ENCODE peak calls at places on chromosome 14, in five cellular contexts. One of them, this sample, is unnamed. For H3K27me3, the result is how much of the 10 kb centered on the place peaks cover.

GRCh38 chr14:33568935-33569579 is 381.8 kb downstream of the EGLN3 start:
- DNase-seq in heart left ventricle: no peak
- DNase-seq in colonic mucosa: no peak
- DNase-seq in dorsolateral prefrontal cortex: no peak
- DNase-seq in gastrocnemius medialis: no peak
- DNase-seq in this sample: no peak

GRCh38 chr14:34580381-34580780 is 40.9 kb upstream of the EAPP start:
- DNase-seq in heart left ventricle: no peak
- DNase-seq in colonic mucosa: no peak
- DNase-seq in dorsolateral prefrontal cortex: no peak
- DNase-seq in gastrocnemius medialis: no peak
- DNase-seq in this sample: no peak

GRCh38 chr14:68670344-68670725 is 122.5 kb downstream of the ZFP36L1 start:
- DNase-seq in heart left ventricle: no peak
- DNase-seq in colonic mucosa: no peak
- DNase-seq in dorsolateral prefrontal cortex: no peak
- DNase-seq in gastrocnemius medialis: no peak
- DNase-seq in this sample: no peak

GRCh38 chr14:102056694-102057442 is 30.0 kb downstream of the HSP90AA1 start:
- DNase-seq in heart left ventricle: no peak
- DNase-seq in colonic mucosa: no peak
- DNase-seq in dorsolateral prefrontal cortex: no peak
- DNase-seq in gastrocnemius medialis: no peak
- DNase-seq in this sample: no peak

GRCh38 chr14:28651148-28651547 is 115.4 kb upstream of the FOXG1 start:
- DNase-seq in heart left ventricle: no peak
- DNase-seq in colonic mucosa: no peak
- DNase-seq in dorsolateral prefrontal cortex: no peak
- DNase-seq in gastrocnemius medialis: no peak
- DNase-seq in this sample: no peak

GRCh38 chr14:49303952-49304516 is 282.1 kb downstream of the RPS29 start:
- DNase-seq in heart left ventricle: no peak
- DNase-seq in colonic mucosa: peak
- DNase-seq in dorsolateral prefrontal cortex: peak
- DNase-seq in gastrocnemius medialis: no peak
- DNase-seq in this sample: no peak

GRCh38 chr14:92449404-92449975 is 64.1 kb upstream of the RIN3 start:
- DNase-seq in heart left ventricle: no peak
- DNase-seq in colonic mucosa: no peak
- DNase-seq in dorsolateral prefrontal cortex: no peak
- DNase-seq in gastrocnemius medialis: no peak
- DNase-seq in this sample: no peak

GRCh38 chr14:86462193-86462592 is 932.2 kb downstream of the FLRT2 start:
- DNase-seq in heart left ventricle: no peak
- DNase-seq in colonic mucosa: peak
- DNase-seq in dorsolateral prefrontal cortex: no peak
- DNase-seq in gastrocnemius medialis: no peak
- DNase-seq in this sample: no peak

GRCh38 chr14:91947196-91948184 is at the start of gene FBLN5:
- DNase-seq in heart left ventricle: peak
- DNase-seq in colonic mucosa: peak
- DNase-seq in dorsolateral prefrontal cortex: no peak
- DNase-seq in gastrocnemius medialis: peak
- DNase-seq in this sample: no peak

GRCh38 chr14:51716610-51717009 is 64.9 kb downstream of the FRMD6 start:
- DNase-seq in heart left ventricle: no peak
- DNase-seq in colonic mucosa: no peak
- DNase-seq in dorsolateral prefrontal cortex: no peak
- DNase-seq in gastrocnemius medialis: no peak
- DNase-seq in this sample: no peak

GRCh38 chr14:59347915-59348314 is 117.3 kb downstream of the GPR135 start:
- DNase-seq in heart left ventricle: no peak
- DNase-seq in colonic mucosa: no peak
- DNase-seq in dorsolateral prefrontal cortex: no peak
- DNase-seq in gastrocnemius medialis: no peak
- DNase-seq in this sample: no peak
- H3K27ac ChIP-seq in heart left ventricle: peak
- H3K27ac ChIP-seq in colonic mucosa: peak
- H3K27ac ChIP-seq in dorsolateral prefrontal cortex: no peak
- H3K27ac ChIP-seq in gastrocnemius medialis: no peak
- H3K27ac ChIP-seq in this sample: no peak

GRCh38 chr14:76719664-76720063 is 41.6 kb upstream of the VASH1 start:
- DNase-seq in heart left ventricle: peak
- DNase-seq in colonic mucosa: no peak
- DNase-seq in dorsolateral prefrontal cortex: no peak
- DNase-seq in gastrocnemius medialis: peak
- DNase-seq in this sample: no peak

GRCh38 chr14:76716285-76716684 is 45.0 kb upstream of the VASH1 start:
- DNase-seq in heart left ventricle: no peak
- DNase-seq in colonic mucosa: no peak
- DNase-seq in dorsolateral prefrontal cortex: no peak
- DNase-seq in gastrocnemius medialis: no peak
- DNase-seq in this sample: no peak

GRCh38 chr14:76720382-76720813 is 40.9 kb upstream of the VASH1 start:
- DNase-seq in heart left ventricle: peak
- DNase-seq in colonic mucosa: peak
- DNase-seq in dorsolateral prefrontal cortex: peak
- DNase-seq in gastrocnemius medialis: peak
- DNase-seq in this sample: no peak

GRCh38 chr14:76717508-76717907 is 43.8 kb upstream of the VASH1 start:
- DNase-seq in heart left ventricle: no peak
- DNase-seq in colonic mucosa: peak
- DNase-seq in dorsolateral prefrontal cortex: no peak
- DNase-seq in gastrocnemius medialis: no peak
- DNase-seq in this sample: no peak

DNA sequence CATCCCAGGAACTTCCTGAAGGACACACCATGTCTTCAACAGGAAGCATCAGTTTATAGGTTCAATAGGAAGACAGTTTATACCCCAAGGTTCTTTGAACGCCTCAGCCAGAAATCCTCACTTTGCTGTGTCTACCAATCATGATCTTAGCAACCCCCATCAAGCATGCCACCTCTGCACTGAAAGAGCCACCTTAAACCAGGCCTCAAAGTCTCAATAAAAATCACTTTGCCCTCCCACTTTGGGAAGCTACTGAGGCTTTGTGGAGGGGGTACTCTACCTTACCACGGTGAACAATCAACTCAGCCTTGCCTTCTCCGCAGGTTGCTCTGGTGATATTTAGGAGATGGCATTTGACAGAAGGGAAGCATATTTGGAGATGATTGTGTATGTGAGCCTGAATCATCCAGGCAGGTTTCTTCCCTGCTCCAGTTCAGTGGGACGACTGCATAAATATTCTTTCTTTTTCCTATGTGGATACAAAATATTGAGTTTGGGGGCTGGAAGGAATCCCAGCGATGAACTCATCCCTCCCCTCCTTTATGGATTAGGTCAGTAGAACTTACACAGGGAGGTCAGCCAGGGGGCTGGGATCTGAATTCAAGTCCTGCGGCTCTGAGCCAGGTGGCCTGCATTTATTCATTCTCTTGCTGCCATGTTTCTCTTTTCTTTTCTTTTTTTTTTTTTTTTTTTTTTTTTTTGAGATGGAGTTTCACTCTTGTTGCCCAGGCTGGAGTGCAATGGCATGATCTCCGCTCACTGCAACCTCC is 42.8 kb upstream of the VASH1 start:
- DNase-seq in heart left ventricle: peak
- DNase-seq in colonic mucosa: no peak
- DNase-seq in dorsolateral prefrontal cortex: no peak
- DNase-seq in gastrocnemius medialis: no peak
- DNase-seq in this sample: no peak
- H3K27me3 ChIP-seq in heart left ventricle: under half
- H3K27me3 ChIP-seq in colonic mucosa: under half
- H3K27me3 ChIP-seq in dorsolateral prefrontal cortex: under half
- H3K27me3 ChIP-seq in gastrocnemius medialis: under half
- H3K27me3 ChIP-seq in this sample: under half

DNA sequence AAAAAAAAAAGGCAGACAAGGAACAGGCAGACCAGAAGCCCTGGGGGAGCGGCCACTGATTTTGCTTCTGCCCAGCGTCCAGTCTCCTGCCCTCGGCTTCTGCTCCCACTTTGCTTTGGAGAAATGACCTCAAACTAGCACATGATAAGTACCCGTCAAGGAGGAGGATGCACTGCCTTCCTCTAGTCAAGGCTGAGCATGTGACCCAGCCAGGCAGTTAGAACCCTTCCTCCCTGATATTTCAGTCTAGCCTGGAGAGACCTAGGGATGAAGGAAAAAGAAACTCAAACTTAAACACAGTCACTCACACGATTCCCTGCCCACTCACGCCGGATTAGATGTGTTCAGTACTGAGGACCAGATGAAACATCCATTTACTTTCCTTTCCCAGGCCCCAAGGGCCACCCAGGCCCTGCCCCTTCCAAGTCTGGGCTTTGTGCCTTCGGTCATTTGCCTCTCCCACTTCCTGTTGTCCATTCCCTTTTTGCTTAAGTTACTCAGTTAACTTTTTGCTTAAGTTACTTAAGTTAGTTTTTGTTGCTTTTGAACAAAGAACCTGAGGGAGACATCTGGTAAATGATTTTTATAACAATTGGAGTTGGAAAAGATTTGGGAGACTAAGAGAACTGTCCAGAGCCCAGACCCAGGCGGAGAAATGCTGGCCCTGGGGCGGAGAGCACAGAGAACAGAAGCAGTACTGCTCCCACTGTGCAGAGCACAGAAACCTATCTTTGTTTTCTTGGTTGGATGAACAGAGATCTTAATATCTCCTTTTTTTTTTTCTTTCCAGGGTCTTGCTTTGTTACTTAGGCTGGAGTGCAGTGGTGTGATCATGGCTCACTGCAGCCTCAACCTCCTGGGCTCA is 23.0 kb upstream of the TTC7B start:
- DNase-seq in heart left ventricle: peak
- DNase-seq in colonic mucosa: no peak
- DNase-seq in dorsolateral prefrontal cortex: no peak
- DNase-seq in gastrocnemius medialis: peak
- DNase-seq in this sample: no peak
- H3K27ac ChIP-seq in heart left ventricle: peak
- H3K27ac ChIP-seq in colonic mucosa: no peak
- H3K27ac ChIP-seq in dorsolateral prefrontal cortex: peak
- H3K27ac ChIP-seq in gastrocnemius medialis: peak
- H3K27ac ChIP-seq in this sample: no peak

DNA sequence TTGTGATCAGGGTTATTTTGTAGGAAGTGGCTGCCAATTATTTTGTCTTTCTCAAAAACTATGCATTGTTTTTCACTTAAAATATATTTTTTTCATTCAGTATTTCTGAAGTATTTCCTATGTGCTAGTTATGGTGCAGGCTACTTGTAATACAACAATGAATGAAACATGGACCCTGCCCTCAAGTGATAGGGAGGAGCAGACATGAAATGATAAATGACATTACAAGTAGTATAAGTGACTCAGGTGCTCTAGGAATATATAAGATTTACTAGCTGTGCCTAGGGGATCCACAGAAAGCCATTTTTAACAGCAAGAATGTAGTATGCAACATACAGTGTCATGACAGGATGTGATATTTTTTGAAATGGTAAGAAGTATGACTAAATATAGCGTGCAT is 65.3 kb downstream of the TTLL5 start:
- DNase-seq in heart left ventricle: no peak
- DNase-seq in colonic mucosa: no peak
- DNase-seq in dorsolateral prefrontal cortex: no peak
- DNase-seq in gastrocnemius medialis: no peak
- DNase-seq in this sample: no peak
- H3K27me3 ChIP-seq in heart left ventricle: under half
- H3K27me3 ChIP-seq in colonic mucosa: under half
- H3K27me3 ChIP-seq in dorsolateral prefrontal cortex: under half
- H3K27me3 ChIP-seq in gastrocnemius medialis: under half
- H3K27me3 ChIP-seq in this sample: under half

GRCh38 chr14:24368215-24368561 is 204 bp downstream of the NFATC4 start:
- DNase-seq in heart left ventricle: no peak
- DNase-seq in colonic mucosa: peak
- DNase-seq in dorsolateral prefrontal cortex: no peak
- DNase-seq in gastrocnemius medialis: no peak
- DNase-seq in this sample: no peak

GRCh38 chr14:24366375-24366663 is 1.7 kb upstream of the NFATC4 start:
- DNase-seq in heart left ventricle: no peak
- DNase-seq in colonic mucosa: no peak
- DNase-seq in dorsolateral prefrontal cortex: no peak
- DNase-seq in gastrocnemius medialis: no peak
- DNase-seq in this sample: no peak

GRCh38 chr14:24368562-24369252 is 723 bp downstream of the NFATC4 start:
- DNase-seq in heart left ventricle: peak
- DNase-seq in colonic mucosa: peak
- DNase-seq in dorsolateral prefrontal cortex: no peak
- DNase-seq in gastrocnemius medialis: peak
- DNase-seq in this sample: no peak

GRCh38 chr14:24366664-24367505 is 1.1 kb upstream of the NFATC4 start:
- DNase-seq in heart left ventricle: peak
- DNase-seq in colonic mucosa: peak
- DNase-seq in dorsolateral prefrontal cortex: no peak
- DNase-seq in gastrocnemius medialis: peak
- DNase-seq in this sample: no peak

DNA sequence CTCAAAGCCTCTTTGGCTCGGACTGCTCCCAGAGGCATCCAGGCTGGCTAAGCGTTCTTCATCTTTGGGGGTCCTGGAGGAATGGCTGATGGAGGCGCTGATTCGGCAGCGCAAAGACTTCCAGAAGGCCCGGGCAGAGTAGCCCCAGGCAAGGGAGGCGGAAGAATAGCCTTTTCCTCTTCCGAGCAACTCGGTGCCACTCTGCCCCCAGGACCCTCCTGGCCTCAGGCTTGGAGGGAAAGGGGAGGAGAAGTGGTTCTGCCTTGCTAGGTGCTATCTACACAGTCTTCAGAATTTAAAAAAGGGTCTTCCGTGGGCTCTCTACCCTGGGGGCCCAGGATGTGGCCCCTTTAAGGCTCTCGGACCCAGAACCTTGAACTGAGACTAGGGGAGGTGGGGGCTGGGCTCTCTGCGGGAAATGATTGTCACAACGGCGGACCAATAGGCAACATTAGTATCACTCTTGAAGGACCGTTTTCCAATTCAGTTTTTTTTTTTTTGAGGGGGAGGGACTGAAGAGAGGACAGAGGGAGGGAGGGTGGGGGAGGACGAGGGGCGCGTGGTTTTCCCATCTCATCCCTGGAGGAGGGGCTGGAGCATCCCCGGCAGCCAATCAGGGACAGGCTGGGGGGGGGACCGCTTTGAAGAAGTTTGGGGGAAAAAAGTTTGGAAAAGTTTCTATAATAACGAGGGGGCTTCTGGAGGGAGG is at the start of gene NFATC4:
- DNase-seq in heart left ventricle: peak
- DNase-seq in colonic mucosa: peak
- DNase-seq in dorsolateral prefrontal cortex: no peak
- DNase-seq in gastrocnemius medialis: peak
- DNase-seq in this sample: no peak
- H3K27ac ChIP-seq in heart left ventricle: peak
- H3K27ac ChIP-seq in colonic mucosa: peak
- H3K27ac ChIP-seq in dorsolateral prefrontal cortex: peak
- H3K27ac ChIP-seq in gastrocnemius medialis: peak
- H3K27ac ChIP-seq in this sample: no peak

This sample was measured in effector memory CD4-positive, alpha-beta T cell.